ENCODE peak calls at places on chromosomes 12 and 14, in eight cellular contexts. One of them, this sample, is unnamed.

GRCh38 chr12:89098390-89099102 is 253.8 kb downstream of the DUSP6 start:
- DNase-seq in H1: peak
- DNase-seq in endothelial cell of umbilical vein: no peak
- DNase-seq in GM12878: no peak
- DNase-seq in HCT116: no peak
- DNase-seq in K562: no peak
- DNase-seq in HepG2: no peak
- DNase-seq in SK-N-SH: peak
- DNase-seq in this sample: peak

GRCh38 chr12:15982471-15982870 is 71.3 kb downstream of the DERA start:
- DNase-seq in H1: no peak
- DNase-seq in endothelial cell of umbilical vein: peak
- DNase-seq in GM12878: no peak
- DNase-seq in HCT116: no peak
- DNase-seq in K562: no peak
- DNase-seq in HepG2: no peak
- DNase-seq in SK-N-SH: peak
- DNase-seq in this sample: peak

GRCh38 chr12:53074999-53075370 is 4.2 kb downstream of the SPRYD3 start:
- DNase-seq in H1: no peak
- DNase-seq in endothelial cell of umbilical vein: no peak
- DNase-seq in GM12878: no peak
- DNase-seq in HCT116: no peak
- DNase-seq in K562: no peak
- DNase-seq in HepG2: no peak
- DNase-seq in SK-N-SH: no peak
- DNase-seq in this sample: no peak

GRCh38 chr14:39376671-39377403 is 55.4 kb downstream of the FBXO33 start:
- DNase-seq in H1: no peak
- DNase-seq in endothelial cell of umbilical vein: peak
- DNase-seq in GM12878: no peak
- DNase-seq in HCT116: peak
- DNase-seq in K562: no peak
- DNase-seq in HepG2: peak
- DNase-seq in SK-N-SH: no peak
- DNase-seq in this sample: no peak

GRCh38 chr12:6267007-6267721 is 43.3 kb upstream of the PLEKHG6 start:
- DNase-seq in H1: no peak
- DNase-seq in endothelial cell of umbilical vein: no peak
- DNase-seq in GM12878: no peak
- DNase-seq in HCT116: no peak
- DNase-seq in K562: no peak
- DNase-seq in HepG2: no peak
- DNase-seq in SK-N-SH: no peak
- DNase-seq in this sample: no peak

GRCh38 chr12:27191531-27191930 is 52.6 kb upstream of the STK38L start:
- DNase-seq in H1: no peak
- DNase-seq in endothelial cell of umbilical vein: no peak
- DNase-seq in GM12878: no peak
- DNase-seq in HCT116: no peak
- DNase-seq in K562: no peak
- DNase-seq in HepG2: no peak
- DNase-seq in SK-N-SH: no peak
- DNase-seq in this sample: no peak

GRCh38 chr14:75794615-75795038 is 133.6 kb downstream of the TTLL5 start:
- DNase-seq in H1: no peak
- DNase-seq in endothelial cell of umbilical vein: peak
- DNase-seq in GM12878: no peak
- DNase-seq in HCT116: peak
- DNase-seq in K562: no peak
- DNase-seq in HepG2: peak
- DNase-seq in SK-N-SH: peak
- DNase-seq in this sample: no peak

GRCh38 chr12:131487379-131488129 is 223.3 kb upstream of the SFSWAP start:
- DNase-seq in H1: no peak
- DNase-seq in endothelial cell of umbilical vein: no peak
- DNase-seq in GM12878: no peak
- DNase-seq in HCT116: no peak
- DNase-seq in K562: no peak
- DNase-seq in HepG2: no peak
- DNase-seq in SK-N-SH: no peak
- DNase-seq in this sample: no peak

GRCh38 chr12:50549885-50550284 is 45.1 kb downstream of the DIP2B start:
- DNase-seq in H1: no peak
- DNase-seq in endothelial cell of umbilical vein: no peak
- DNase-seq in GM12878: no peak
- DNase-seq in HCT116: no peak
- DNase-seq in K562: no peak
- DNase-seq in HepG2: no peak
- DNase-seq in SK-N-SH: no peak
- DNase-seq in this sample: no peak

GRCh38 chr14:77097006-77097688 is 911 bp upstream of the CIPC start:
- DNase-seq in H1: no peak
- DNase-seq in endothelial cell of umbilical vein: no peak
- DNase-seq in GM12878: no peak
- DNase-seq in HCT116: no peak
- DNase-seq in K562: no peak
- DNase-seq in HepG2: peak
- DNase-seq in SK-N-SH: no peak
- DNase-seq in this sample: no peak

GRCh38 chr12:11496157-11496851 is 100.9 kb upstream of the PRB2 start:
- DNase-seq in H1: no peak
- DNase-seq in endothelial cell of umbilical vein: no peak
- DNase-seq in GM12878: no peak
- DNase-seq in HCT116: no peak
- DNase-seq in K562: peak
- DNase-seq in HepG2: no peak
- DNase-seq in SK-N-SH: no peak
- DNase-seq in this sample: no peak

GRCh38 chr12:15962760-15963159 is 51.6 kb downstream of the DERA start:
- DNase-seq in H1: no peak
- DNase-seq in endothelial cell of umbilical vein: no peak
- DNase-seq in GM12878: no peak
- DNase-seq in HCT116: no peak
- DNase-seq in K562: no peak
- DNase-seq in HepG2: no peak
- DNase-seq in SK-N-SH: no peak
- DNase-seq in this sample: no peak

GRCh38 chr12:117827660-117828059 is 141.1 kb downstream of the KSR2 start:
- DNase-seq in H1: no peak
- DNase-seq in endothelial cell of umbilical vein: no peak
- DNase-seq in GM12878: no peak
- DNase-seq in HCT116: no peak
- DNase-seq in K562: no peak
- DNase-seq in HepG2: no peak
- DNase-seq in SK-N-SH: no peak
- DNase-seq in this sample: no peak

GRCh38 chr14:37466623-37467088 is 128.4 kb downstream of the FOXA1 start:
- DNase-seq in H1: no peak
- DNase-seq in endothelial cell of umbilical vein: no peak
- DNase-seq in GM12878: no peak
- DNase-seq in HCT116: no peak
- DNase-seq in K562: no peak
- DNase-seq in HepG2: peak
- DNase-seq in SK-N-SH: no peak
- DNase-seq in this sample: no peak

GRCh38 chr12:32568241-32568640 is 110.9 kb upstream of the DNM1L start:
- DNase-seq in H1: no peak
- DNase-seq in endothelial cell of umbilical vein: peak
- DNase-seq in GM12878: no peak
- DNase-seq in HCT116: peak
- DNase-seq in K562: no peak
- DNase-seq in HepG2: peak
- DNase-seq in SK-N-SH: no peak
- DNase-seq in this sample: no peak

GRCh38 chr12:115697341-115697740 is 580.2 kb downstream of the MED13L start:
- DNase-seq in H1: no peak
- DNase-seq in endothelial cell of umbilical vein: no peak
- DNase-seq in GM12878: no peak
- DNase-seq in HCT116: no peak
- DNase-seq in K562: no peak
- DNase-seq in HepG2: no peak
- DNase-seq in SK-N-SH: no peak
- DNase-seq in this sample: no peak

DNA sequence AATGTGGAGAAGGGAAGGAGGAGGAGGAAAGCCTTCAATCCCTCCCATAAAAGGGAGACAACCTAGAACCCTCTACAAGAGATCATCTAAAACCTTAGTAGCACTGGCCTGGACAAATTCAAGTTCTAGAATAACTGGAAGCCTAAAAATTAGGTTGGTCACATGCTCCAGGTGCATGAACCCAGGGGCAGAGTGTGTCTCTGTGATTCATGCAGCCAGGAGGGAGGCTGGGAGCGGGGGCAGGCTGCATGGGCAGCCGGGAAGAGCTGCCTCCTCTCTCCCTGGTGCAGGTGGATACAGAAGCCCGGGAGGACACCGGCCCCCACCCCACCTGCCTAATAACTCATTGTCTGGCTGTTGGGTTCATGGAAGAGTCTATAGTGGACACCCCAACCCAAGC is 38.6 kb downstream of the CCDC85C start:
- DNase-seq in H1: no peak
- DNase-seq in endothelial cell of umbilical vein: no peak
- DNase-seq in GM12878: no peak
- DNase-seq in HCT116: no peak
- DNase-seq in K562: no peak
- DNase-seq in HepG2: no peak
- DNase-seq in SK-N-SH: no peak
- DNase-seq in this sample: no peak
- TF ChIP-seq POLR2AphosphoS5 in H1: no peak
- TF ChIP-seq POLR2AphosphoS5 in endothelial cell of umbilical vein: no peak
- TF ChIP-seq POLR2AphosphoS5 in GM12878: no peak
- TF ChIP-seq POLR2AphosphoS5 in HCT116: no peak
- TF ChIP-seq POLR2AphosphoS5 in K562: no peak
- TF ChIP-seq POLR2AphosphoS5 in HepG2: no peak
- TF ChIP-seq POLR2AphosphoS5 in SK-N-SH: no peak
- TF ChIP-seq POLR2AphosphoS5 in this sample: no peak

GRCh38 chr12:681857-682256 is 18.6 kb upstream of the NINJ2 start:
- DNase-seq in H1: no peak
- DNase-seq in endothelial cell of umbilical vein: no peak
- DNase-seq in GM12878: no peak
- DNase-seq in HCT116: no peak
- DNase-seq in K562: no peak
- DNase-seq in HepG2: no peak
- DNase-seq in SK-N-SH: no peak
- DNase-seq in this sample: no peak
- H3K9ac ChIP-seq in H1: no peak
- H3K9ac ChIP-seq in endothelial cell of umbilical vein: no peak
- H3K9ac ChIP-seq in GM12878: no peak
- H3K9ac ChIP-seq in HCT116: no peak
- H3K9ac ChIP-seq in K562: no peak
- H3K9ac ChIP-seq in HepG2: no peak
- H3K9ac ChIP-seq in SK-N-SH: no peak
- H3K9ac ChIP-seq in this sample: no peak

GRCh38 chr14:103361868-103362267 is 23.3 kb upstream of the MARK3 start:
- DNase-seq in H1: no peak
- DNase-seq in endothelial cell of umbilical vein: peak
- DNase-seq in GM12878: no peak
- DNase-seq in HCT116: peak
- DNase-seq in K562: no peak
- DNase-seq in HepG2: peak
- DNase-seq in SK-N-SH: no peak
- DNase-seq in this sample: no peak
- TF ChIP-seq POLR2AphosphoS5 in H1: no peak
- TF ChIP-seq POLR2AphosphoS5 in endothelial cell of umbilical vein: peak
- TF ChIP-seq POLR2AphosphoS5 in GM12878: no peak
- TF ChIP-seq POLR2AphosphoS5 in HCT116: no peak
- TF ChIP-seq POLR2AphosphoS5 in K562: no peak
- TF ChIP-seq POLR2AphosphoS5 in HepG2: no peak
- TF ChIP-seq POLR2AphosphoS5 in SK-N-SH: no peak
- TF ChIP-seq POLR2AphosphoS5 in this sample: no peak

GRCh38 chr14:100066984-100067383 is 1.8 kb downstream of the EVL start:
- DNase-seq in H1: no peak
- DNase-seq in endothelial cell of umbilical vein: no peak
- DNase-seq in GM12878: no peak
- DNase-seq in HCT116: no peak
- DNase-seq in K562: no peak
- DNase-seq in HepG2: no peak
- DNase-seq in SK-N-SH: no peak
- DNase-seq in this sample: no peak

GRCh38 chr14:100069161-100069800 is 4.1 kb downstream of the EVL start:
- DNase-seq in H1: no peak
- DNase-seq in endothelial cell of umbilical vein: no peak
- DNase-seq in GM12878: peak
- DNase-seq in HCT116: no peak
- DNase-seq in K562: no peak
- DNase-seq in HepG2: no peak
- DNase-seq in SK-N-SH: no peak
- DNase-seq in this sample: no peak

GRCh38 chr14:100070310-100070709 is 5.1 kb downstream of the EVL start:
- DNase-seq in H1: no peak
- DNase-seq in endothelial cell of umbilical vein: no peak
- DNase-seq in GM12878: no peak
- DNase-seq in HCT116: no peak
- DNase-seq in K562: no peak
- DNase-seq in HepG2: no peak
- DNase-seq in SK-N-SH: no peak
- DNase-seq in this sample: no peak

GRCh38 chr14:100067481-100067880 is 2.3 kb downstream of the EVL start:
- DNase-seq in H1: no peak
- DNase-seq in endothelial cell of umbilical vein: no peak
- DNase-seq in GM12878: no peak
- DNase-seq in HCT116: no peak
- DNase-seq in K562: no peak
- DNase-seq in HepG2: no peak
- DNase-seq in SK-N-SH: no peak
- DNase-seq in this sample: no peak

DNA sequence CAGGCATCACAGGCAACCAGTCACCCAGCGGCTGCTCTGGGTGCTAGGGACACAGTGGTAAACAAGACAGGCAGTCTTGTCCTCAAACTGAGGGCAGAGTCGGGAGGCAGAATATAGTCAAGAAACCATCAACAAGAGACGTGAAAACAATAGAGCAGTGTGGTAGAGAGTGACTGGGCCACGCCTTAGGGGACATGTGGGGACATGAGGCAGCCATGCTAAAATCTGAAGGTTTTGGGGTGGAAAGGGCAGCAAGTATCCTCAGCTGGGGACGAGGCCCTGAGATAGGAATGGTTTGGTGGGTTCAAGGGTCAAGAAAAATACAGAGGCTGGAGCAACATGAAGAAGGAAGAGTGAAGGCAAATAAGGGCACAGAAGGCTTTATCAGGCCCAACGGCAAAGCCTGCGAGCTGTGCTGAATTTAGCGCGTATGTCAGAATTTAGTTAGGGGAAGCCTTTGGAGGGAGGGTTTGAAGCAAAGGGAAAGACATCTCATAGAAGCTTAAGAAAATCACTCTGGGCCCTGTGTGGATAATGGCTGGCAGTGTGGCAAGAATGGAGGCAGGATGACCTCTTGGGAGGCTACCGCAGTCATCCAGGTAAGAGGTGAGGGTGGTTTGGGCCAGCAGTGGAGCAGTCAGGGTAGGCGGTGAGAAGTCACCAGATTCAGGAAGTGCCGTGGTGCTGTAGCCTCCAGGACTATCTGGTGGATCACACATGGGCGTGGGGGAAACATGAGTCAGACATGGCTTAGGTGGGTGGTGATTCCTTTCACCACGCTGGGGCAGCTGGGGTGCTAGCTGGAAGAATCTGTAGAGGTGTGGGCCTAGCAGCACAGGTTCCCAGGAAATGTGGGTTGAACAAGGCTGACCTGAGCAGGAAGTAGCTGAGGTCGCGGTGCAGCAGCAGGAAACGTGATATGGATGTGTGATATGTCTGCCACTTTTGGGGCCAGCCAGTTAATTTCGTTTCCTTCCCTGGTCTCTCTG is 3.0 kb downstream of the EVL start:
- DNase-seq in H1: no peak
- DNase-seq in endothelial cell of umbilical vein: peak
- DNase-seq in GM12878: peak
- DNase-seq in HCT116: peak
- DNase-seq in K562: peak
- DNase-seq in HepG2: no peak
- DNase-seq in SK-N-SH: no peak
- DNase-seq in this sample: no peak
- H3K9ac ChIP-seq in H1: no peak
- H3K9ac ChIP-seq in endothelial cell of umbilical vein: no peak
- H3K9ac ChIP-seq in GM12878: peak
- H3K9ac ChIP-seq in HCT116: peak
- H3K9ac ChIP-seq in K562: peak
- H3K9ac ChIP-seq in HepG2: no peak
- H3K9ac ChIP-seq in SK-N-SH: no peak
- H3K9ac ChIP-seq in this sample: no peak